ENCODE peak calls at places on chromosomes 4 and X, in four cellular contexts. M is IMR-90, D is HepG2, Y is GM12878. S is an unnamed sample.
A peak's percentile ranks its signal among the peaks of the same experiment; 100 is the strongest.

GRCh38 chr4:116953947-116954346 is 131.4 kb downstream of the TRAM1L1 start:
- DNase-seq in M (no peak), D (no peak), Y (no peak), S (peak; percentile 23)

GRCh38 chr4:142840516-142841123 is 5.5 kb downstream of the INPP4B start:
- DNase-seq in M (peak; percentile 68), D (peak; percentile 3), Y (no peak), S (peak; percentile 21)

GRCh38 chr4:110632506-110633357 is 9.9 kb upstream of the PITX2 start:
- DNase-seq in M (no peak), D (no peak), Y (no peak), S (no peak)

GRCh38 chr4:82401600-82401999 is 27.8 kb upstream of the HNRNPD start:
- DNase-seq in M (no peak), D (no peak), Y (no peak), S (no peak)

GRCh38 chr4:130185123-130185522 is 1089.2 kb downstream of the C4orf33 start:
- DNase-seq in M (no peak), D (no peak), Y (no peak), S (no peak)

GRCh38 chr4:52869656-52870055 is 7.5 kb downstream of the RASL11B start:
- DNase-seq in M (no peak), D (no peak), Y (no peak), S (peak; percentile 50)

GRCh38 chrX:28946846-28947245 is 359.6 kb downstream of the IL1RAPL1 start:
- DNase-seq in M (peak; percentile 41), D (no peak), Y (no peak), S (no peak)

GRCh38 chr4:68385267-68385666 is 35.4 kb upstream of the YTHDC1 start:
- DNase-seq in M (no peak), D (no peak), Y (no peak), S (no peak)

GRCh38 chr4:24915121-24915922 is 2.5 kb upstream of the CCDC149 start:
- DNase-seq in M (no peak), D (peak; percentile 6), Y (no peak), S (no peak)

GRCh38 chr4:26342328-26343040 is 21.7 kb downstream of the RBPJ start:
- DNase-seq in M (peak; percentile 95), D (peak; percentile 9), Y (no peak), S (no peak)

GRCh38 chr4:20354120-20354519 is 102.4 kb downstream of the SLIT2 start:
- DNase-seq in M (no peak), D (no peak), Y (no peak), S (no peak)

GRCh38 chr4:153151535-153152452 is 52.4 kb upstream of the TRIM2 start:
- DNase-seq in M (peak; percentile 28), D (no peak), Y (no peak), S (peak; percentile 39)

GRCh38 chr4:153156263-153156662 is 48.0 kb upstream of the TRIM2 start:
- DNase-seq in M (no peak), D (no peak), Y (no peak), S (no peak)

GRCh38 chr4:153153339-153153851 is 50.8 kb upstream of the TRIM2 start:
- DNase-seq in M (peak; percentile 7), D (no peak), Y (no peak), S (peak; percentile 87)

GRCh38 chr4:153152453-153153338 is 51.5 kb upstream of the TRIM2 start:
- DNase-seq in M (peak; percentile 23), D (no peak), Y (no peak), S (peak; percentile 77)

DNA sequence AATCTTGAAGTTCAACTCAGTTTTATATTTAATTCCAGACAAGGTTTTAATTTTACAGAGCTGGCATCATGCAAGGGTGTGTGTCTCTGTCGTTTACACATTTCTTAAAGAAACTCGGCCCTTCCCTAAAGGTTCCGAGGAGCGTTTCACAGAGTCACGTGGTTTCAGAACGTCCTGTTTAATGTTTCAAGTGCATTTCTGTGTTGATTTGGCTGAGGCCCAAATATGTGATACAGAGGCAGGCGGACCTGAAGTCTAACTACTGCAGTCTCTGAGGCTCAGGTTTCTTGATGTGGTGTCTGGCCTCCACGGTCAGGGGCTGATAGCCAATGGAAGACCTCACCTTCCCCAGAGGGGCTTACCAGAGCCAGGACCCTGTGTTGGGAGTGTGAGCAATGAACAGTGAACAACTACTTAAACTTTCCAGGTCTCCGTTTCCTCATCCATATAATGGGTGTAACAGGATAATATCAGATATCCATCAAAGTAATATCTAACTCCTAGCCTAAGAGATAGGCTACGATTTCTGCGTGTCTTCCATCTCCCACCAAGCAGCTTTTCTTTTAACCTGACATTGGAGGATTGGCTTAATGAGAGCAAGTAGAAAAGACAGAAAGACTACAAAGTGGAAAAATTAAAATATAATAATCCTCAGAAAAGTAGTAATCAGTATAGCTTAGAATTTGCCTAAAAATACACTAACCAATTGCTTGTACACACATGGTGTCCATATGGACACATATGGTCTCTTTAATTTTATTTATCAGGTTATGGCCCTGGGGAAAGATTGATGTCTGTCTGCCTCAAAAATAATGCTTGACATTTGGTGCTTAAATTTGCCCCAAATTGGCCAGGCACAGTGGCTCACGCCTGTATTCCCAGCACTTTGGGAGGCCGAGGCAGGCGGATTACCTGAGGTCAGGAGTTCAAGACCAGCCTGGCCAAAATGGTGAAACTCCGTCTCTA is 50.0 kb upstream of the TRIM2 start:
- DNase-seq in M (peak; percentile 68), D (no peak), Y (no peak), S (peak; percentile 54)
- TF ChIP-seq MXI1 in M (no peak), D (no peak), Y (no peak), S (peak; percentile 80)

DNA sequence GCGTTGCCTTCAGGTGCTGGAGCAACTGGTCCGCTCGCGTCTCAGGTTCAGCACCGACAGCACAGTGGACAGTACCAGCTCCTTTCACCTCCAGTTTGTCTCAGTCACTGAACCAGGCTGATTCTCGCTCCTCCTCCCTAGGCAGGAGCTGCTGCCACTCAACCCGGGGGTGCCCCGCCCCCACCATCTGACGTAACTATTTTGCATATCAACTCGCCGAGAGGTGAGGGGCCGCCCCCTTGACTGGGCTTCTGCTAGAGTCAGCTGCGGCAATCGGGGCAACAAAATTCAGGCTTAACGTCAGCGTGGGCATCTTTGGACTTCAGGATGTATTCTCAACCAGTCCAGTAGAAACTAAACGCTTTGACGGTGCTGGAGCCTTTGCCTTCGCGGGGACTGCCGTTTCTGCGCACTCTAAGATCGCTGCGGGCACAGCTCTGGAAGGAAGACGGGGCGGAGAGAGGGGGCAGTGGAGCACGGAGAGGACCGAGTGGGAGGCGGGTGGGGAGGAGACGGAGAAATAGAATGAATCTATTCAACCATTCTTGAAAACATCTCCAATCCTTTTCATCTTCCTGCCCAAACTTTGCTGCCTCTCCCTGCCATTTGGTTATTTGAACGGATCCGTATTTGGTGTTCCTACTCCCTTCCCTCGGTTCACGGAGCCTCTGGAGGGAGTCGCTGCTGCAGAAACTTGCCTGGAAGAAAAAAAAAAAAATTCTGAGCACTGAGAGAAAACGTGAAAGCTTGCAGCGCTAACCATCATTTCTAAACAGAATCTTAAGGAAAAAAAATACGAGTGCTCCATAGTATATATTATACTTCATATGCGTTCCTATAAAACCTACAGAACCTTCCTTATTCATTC is at the start of gene FSTL5:
- DNase-seq in M (peak; percentile 2), D (peak; percentile 16), Y (no peak), S (peak; percentile 81)
- TF ChIP-seq MXI1 in M (no peak), D (no peak), Y (no peak), S (peak; percentile 33)

GRCh38 chrX:56572975-56573374 is 9.5 kb downstream of the UBQLN2 start:
- DNase-seq in M (no peak), D (no peak), Y (no peak), S (no peak)
- TF ChIP-seq MXI1 in M (no peak), D (no peak), Y (no peak), S (no peak)

GRCh38 chrX:112734250-112734649 is 54.5 kb upstream of the LHFPL1 start:
- DNase-seq in M (peak; percentile 14), D (no peak), Y (no peak), S (no peak)
- TF ChIP-seq MXI1 in M (no peak), D (no peak), Y (no peak), S (no peak)

GRCh38 chrX:41108684-41109205 is 23.5 kb downstream of the USP9X start:
- DNase-seq in M (no peak), D (no peak), Y (no peak), S (no peak)

GRCh38 chrX:41108007-41108683 is 22.9 kb downstream of the USP9X start:
- DNase-seq in M (no peak), D (no peak), Y (no peak), S (no peak)

GRCh38 chrX:41100200-41100599 is 15.0 kb downstream of the USP9X start:
- DNase-seq in M (no peak), D (no peak), Y (no peak), S (no peak)

GRCh38 chrX:41100819-41101218 is 15.6 kb downstream of the USP9X start:
- DNase-seq in M (no peak), D (no peak), Y (no peak), S (no peak)

GRCh38 chrX:41105005-41105404 is 19.8 kb downstream of the USP9X start:
- DNase-seq in M (no peak), D (no peak), Y (no peak), S (no peak)
- TF ChIP-seq MXI1 in M (no peak), D (no peak), Y (no peak), S (no peak)

DNA sequence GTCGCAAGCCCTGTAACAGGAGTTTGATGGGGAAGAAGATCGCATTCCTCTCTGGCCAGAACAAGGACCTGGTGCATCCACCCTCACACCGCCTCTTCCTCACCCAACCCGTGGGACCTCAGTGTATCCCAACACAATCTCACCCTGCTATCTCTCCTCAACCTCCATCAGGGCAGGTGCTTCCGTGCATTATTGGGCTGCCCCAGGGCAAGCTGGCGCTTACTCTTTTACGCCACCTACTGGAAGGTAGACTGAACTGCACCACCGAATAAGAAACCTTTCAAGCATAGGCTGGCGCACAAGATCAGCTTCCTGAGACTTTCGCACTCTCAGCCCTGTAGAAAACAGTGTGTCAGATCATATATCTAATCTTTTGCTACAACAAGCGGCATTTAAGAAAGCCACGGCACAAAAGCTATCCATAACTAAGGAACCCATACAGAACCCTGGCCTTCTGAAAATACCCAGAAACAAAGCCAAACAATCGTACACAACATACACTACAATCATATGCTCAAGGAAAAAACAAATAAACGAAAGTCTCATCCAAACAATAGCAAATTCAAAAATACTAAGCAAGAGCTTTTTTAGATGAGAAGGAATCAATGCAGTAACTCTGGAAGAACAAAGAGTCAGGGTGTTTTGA is 209.3 kb downstream of the UGT8 start:
- DNase-seq in M (peak; percentile 3), D (peak; percentile 42), Y (no peak), S (peak; percentile 38)
- TF ChIP-seq MXI1 in M (no peak), D (no peak), Y (no peak), S (no peak)

DNA sequence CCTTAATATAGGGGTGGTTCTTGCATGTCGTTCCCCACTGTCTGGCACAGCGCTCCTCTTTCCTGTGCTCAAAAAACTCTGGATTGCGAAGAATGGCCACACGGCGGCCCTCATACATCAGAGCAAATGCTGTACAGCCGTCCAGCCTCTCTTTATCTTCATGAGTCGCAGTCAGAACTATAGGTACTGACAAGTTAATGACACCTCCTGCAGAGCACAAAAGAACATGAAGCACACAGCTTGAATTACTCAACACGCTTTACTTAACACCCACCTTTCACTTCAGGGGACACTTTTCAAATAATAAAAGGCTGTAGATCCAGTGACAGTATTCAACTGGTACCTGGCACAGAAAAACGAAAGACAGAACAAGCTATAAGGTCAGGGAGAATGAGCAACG is 65.3 kb downstream of the PAPSS1 start:
- DNase-seq in M (no peak), D (peak; percentile 6), Y (no peak), S (no peak)
- TF ChIP-seq MXI1 in M (no peak), D (no peak), Y (no peak), S (no peak)

S was measured in SK-N-SH.